ENCODE peak calls at places on chromosomes 7 and 10, in seven cellular contexts. P is H1, R is GM12878, Q is HCT116, S is HepG2, F is SK-N-SH, O is K562. M is an unnamed sample.

GRCh38 chr7:112009081-112009480 is 197.1 kb downstream of the DOCK4 start:
- DNase-seq in P (no peak), R (no peak), Q (no peak), S (peak), F (no peak), O (no peak), M (peak)

GRCh38 chr10:126147866-126148578 is 240.3 kb downstream of the ADAM12 start:
- DNase-seq in P (no peak), R (no peak), Q (no peak), S (no peak), F (no peak), O (no peak), M (no peak)

GRCh38 chr7:148209643-148210042 is 380.9 kb upstream of the C7orf33 start:
- DNase-seq in P (no peak), R (no peak), Q (no peak), S (no peak), F (no peak), O (no peak), M (no peak)

GRCh38 chr7:11212080-11212711 is 238.5 kb downstream of the PHF14 start:
- DNase-seq in P (no peak), R (peak), Q (peak), S (peak), F (peak), O (peak), M (peak)

GRCh38 chr10:58898854-58899573 is 277.4 kb upstream of the PHYHIPL start:
- DNase-seq in P (no peak), R (no peak), Q (no peak), S (no peak), F (no peak), O (no peak), M (no peak)

GRCh38 chr7:142539901-142540300 is 209.4 kb upstream of the PRSS1 start:
- DNase-seq in P (no peak), R (no peak), Q (no peak), S (no peak), F (no peak), O (no peak), M (peak)

GRCh38 chr7:2668401-2668800 is 19.6 kb upstream of the AMZ1 start:
- DNase-seq in P (no peak), R (no peak), Q (no peak), S (no peak), F (no peak), O (no peak), M (no peak)

GRCh38 chr7:47678641-47679380 is 96.9 kb upstream of the TNS3 start:
- DNase-seq in P (no peak), R (no peak), Q (no peak), S (no peak), F (no peak), O (no peak), M (no peak)

GRCh38 chr7:38411404-38411803 is 138.0 kb upstream of the TARP start:
- DNase-seq in P (no peak), R (no peak), Q (peak), S (peak), F (peak), O (peak), M (no peak)

GRCh38 chr7:88184848-88185304 is 35.0 kb downstream of the SRI start:
- DNase-seq in P (no peak), R (peak), Q (no peak), S (no peak), F (no peak), O (peak), M (peak)

GRCh38 chr10:132113766-132114365 is 48.1 kb downstream of the JAKMIP3 start:
- DNase-seq in P (no peak), R (no peak), Q (no peak), S (no peak), F (no peak), O (no peak), M (no peak)

GRCh38 chr7:41699532-41699931 is 3.4 kb downstream of the INHBA start:
- DNase-seq in P (peak), R (no peak), Q (no peak), S (no peak), F (no peak), O (no peak), M (no peak)

GRCh38 chr10:76172020-76172419 is 740.6 kb downstream of the LRMDA start:
- DNase-seq in P (no peak), R (no peak), Q (no peak), S (no peak), F (no peak), O (no peak), M (no peak)

GRCh38 chr7:107179326-107180163 is 10.7 kb downstream of the HBP1 start:
- DNase-seq in P (no peak), R (no peak), Q (peak), S (no peak), F (no peak), O (no peak), M (no peak)

GRCh38 chr10:102358717-102359382 is 36.7 kb upstream of the NFKB2 start:
- DNase-seq in P (no peak), R (no peak), Q (no peak), S (no peak), F (no peak), O (no peak), M (no peak)

GRCh38 chr7:27423290-27423689 is 180.7 kb downstream of the EVX1 start:
- DNase-seq in P (no peak), R (no peak), Q (no peak), S (no peak), F (no peak), O (no peak), M (no peak)

GRCh38 chr10:103745264-103746247 is 109.8 kb downstream of the SH3PXD2A start:
- DNase-seq in P (no peak), R (no peak), Q (peak), S (no peak), F (no peak), O (no peak), M (no peak)

DNA sequence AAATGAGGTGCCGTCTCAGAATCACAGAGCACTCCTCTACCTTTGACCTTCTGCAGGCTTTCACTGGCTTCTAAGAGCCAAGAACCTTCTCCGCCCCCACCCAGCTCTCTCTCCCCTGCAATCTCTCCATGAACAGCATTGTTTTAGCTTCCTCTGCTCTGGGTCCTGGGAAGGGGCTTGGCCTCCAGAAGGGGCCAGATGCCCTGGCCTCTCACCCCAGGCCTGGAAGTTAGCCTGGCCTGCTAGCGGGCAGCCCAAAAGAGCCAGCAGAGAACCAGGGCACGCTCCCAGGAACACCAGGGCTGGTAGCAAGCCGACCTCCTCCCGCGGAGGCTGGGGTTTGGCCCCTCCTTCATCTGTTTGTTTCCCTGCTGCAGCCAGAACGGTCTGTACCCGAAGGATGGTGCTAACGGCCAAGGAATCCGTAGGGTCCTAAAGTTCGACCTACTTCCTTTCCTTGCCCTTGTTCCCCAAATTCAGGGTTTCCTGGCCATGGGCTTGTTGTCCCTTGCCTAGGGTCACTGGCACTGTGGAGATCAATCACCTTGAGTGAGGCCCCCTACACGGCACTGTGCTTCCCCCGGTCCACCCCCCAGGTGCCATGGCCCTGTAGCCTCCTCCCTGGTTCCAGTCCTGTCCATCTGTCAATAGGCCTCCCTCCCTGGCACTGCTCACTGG is 18.7 kb upstream of the DDIT4 start:
- DNase-seq in P (peak), R (no peak), Q (no peak), S (no peak), F (peak), O (peak), M (no peak)
- TF ChIP-seq SIN3A in P (no peak), R (no peak), Q (no peak), S (no peak), F (no peak), O (no peak), M (no peak)

GRCh38 chr10:74593470-74593869 is 232.9 kb upstream of the KAT6B start:
- DNase-seq in P (no peak), R (no peak), Q (no peak), S (no peak), F (no peak), O (no peak), M (peak)
- TF ChIP-seq POLR2AphosphoS5 in P (no peak), R (no peak), Q (no peak), S (no peak), F (no peak), O (no peak), M (no peak)

DNA sequence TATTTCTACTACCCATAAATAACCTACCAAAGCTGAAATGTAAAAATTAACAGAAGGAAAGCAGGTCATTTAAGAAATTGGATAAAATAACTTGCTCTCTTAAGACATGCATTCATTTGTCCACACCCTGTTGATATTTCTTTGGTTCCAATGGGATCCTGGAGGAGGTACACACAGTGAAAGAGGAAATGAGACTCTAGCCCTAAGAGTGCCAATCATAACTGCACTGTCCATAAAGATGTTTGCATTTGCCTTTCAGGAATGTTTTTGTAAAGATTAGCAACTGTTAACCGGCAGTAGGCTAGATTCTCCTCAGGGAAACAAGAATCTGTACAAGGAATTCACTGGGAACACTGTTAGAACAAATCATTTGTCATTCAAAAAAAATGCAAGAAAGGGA is 61.0 kb downstream of the MEOX2 start:
- DNase-seq in P (no peak), R (no peak), Q (no peak), S (no peak), F (no peak), O (no peak), M (peak)
- TF ChIP-seq SIN3A in P (no peak), R (no peak), Q (no peak), S (no peak), F (no peak), O (no peak), M (no peak)

GRCh38 chr10:3069876-3070275 is 2.5 kb downstream of the PFKP start:
- DNase-seq in P (no peak), R (no peak), Q (no peak), S (no peak), F (no peak), O (no peak), M (no peak)

GRCh38 chr10:3068968-3069737 is 1.8 kb downstream of the PFKP start:
- DNase-seq in P (no peak), R (no peak), Q (no peak), S (no peak), F (peak), O (peak), M (no peak)

GRCh38 chr10:3067045-3067858 is at the start of gene PFKP:
- DNase-seq in P (peak), R (no peak), Q (no peak), S (no peak), F (peak), O (peak), M (no peak)

GRCh38 chr10:3067859-3068179 is 471 bp downstream of the PFKP start:
- DNase-seq in P (peak), R (no peak), Q (no peak), S (no peak), F (no peak), O (no peak), M (no peak)

DNA sequence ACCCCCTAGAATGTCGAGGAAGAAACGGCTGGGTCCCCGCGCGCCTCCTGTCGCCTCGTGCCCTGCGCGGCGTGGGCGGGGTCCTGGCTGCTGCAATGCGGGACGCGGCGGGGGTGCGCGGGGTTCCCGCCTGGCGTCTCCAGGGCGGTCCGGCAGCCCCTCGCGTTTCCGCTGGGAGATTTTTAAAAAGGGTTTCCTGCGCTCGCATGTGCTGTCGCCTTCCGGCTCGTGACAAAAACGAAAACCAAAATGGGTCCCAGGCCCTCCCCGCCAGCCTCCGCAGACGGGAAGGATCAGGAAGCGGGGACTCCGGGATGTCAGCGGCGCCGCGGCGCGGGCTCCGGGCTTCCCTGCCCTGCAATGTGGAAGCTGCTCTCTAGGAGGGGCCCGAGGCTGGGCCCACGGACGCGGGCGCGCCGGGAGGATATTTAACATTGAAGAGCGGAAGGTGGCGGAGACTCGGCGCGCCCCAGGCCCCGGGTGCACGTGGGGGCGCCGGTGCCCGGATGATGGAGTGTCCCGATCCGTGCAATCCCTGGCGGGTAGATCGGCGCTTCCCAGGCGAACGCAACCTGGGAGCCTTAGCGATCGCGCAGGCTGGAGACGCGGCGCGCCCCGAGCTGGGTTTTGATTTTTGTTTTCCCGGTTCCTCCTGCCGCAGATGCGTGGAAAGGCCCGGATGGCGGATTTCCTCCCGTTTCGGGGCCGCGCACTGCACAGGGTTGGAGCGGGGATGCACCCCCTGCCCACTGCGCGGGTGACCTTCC is 1.0 kb downstream of the PFKP start:
- DNase-seq in P (peak), R (no peak), Q (no peak), S (no peak), F (peak), O (peak), M (no peak)
- TF ChIP-seq POLR2AphosphoS5 in P (no peak), R (no peak), Q (peak), S (no peak), F (no peak), O (peak), M (no peak)

GRCh38 chr7:150992833-150993302 is 2.1 kb downstream of the NOS3 start:
- DNase-seq in P (peak), R (no peak), Q (no peak), S (peak), F (peak), O (peak), M (no peak)
- TF ChIP-seq SIN3A in P (no peak), R (no peak), Q (no peak), S (no peak), F (no peak), O (no peak), M (no peak)

GRCh38 chr10:127402596-127403409 is 146.3 kb upstream of the NPS start:
- DNase-seq in P (no peak), R (no peak), Q (no peak), S (no peak), F (no peak), O (no peak), M (no peak)
- TF ChIP-seq POLR2AphosphoS5 in P (no peak), R (no peak), Q (no peak), S (no peak), F (no peak), O (no peak), M (no peak)

GRCh38 chr7:7219216-7219615 is 36.9 kb downstream of the C1GALT1 start:
- DNase-seq in P (no peak), R (no peak), Q (no peak), S (peak), F (no peak), O (no peak), M (no peak)
- TF ChIP-seq SIN3A in P (no peak), R (no peak), Q (no peak), S (no peak), F (no peak), O (no peak), M (no peak)

GRCh38 chr10:44388641-44389040 is 3.7 kb upstream of the CXCL12 start:
- DNase-seq in P (no peak), R (no peak), Q (no peak), S (no peak), F (no peak), O (no peak), M (no peak)

GRCh38 chr10:44390585-44391072 is 5.7 kb upstream of the CXCL12 start:
- DNase-seq in P (no peak), R (no peak), Q (no peak), S (peak), F (no peak), O (no peak), M (no peak)

GRCh38 chr10:44387853-44388251 is 3.0 kb upstream of the CXCL12 start:
- DNase-seq in P (peak), R (no peak), Q (no peak), S (no peak), F (no peak), O (no peak), M (no peak)

GRCh38 chr10:44389150-44389549 is 4.3 kb upstream of the CXCL12 start:
- DNase-seq in P (no peak), R (no peak), Q (no peak), S (no peak), F (no peak), O (no peak), M (no peak)

GRCh38 chr10:44389556-44389955 is 4.7 kb upstream of the CXCL12 start:
- DNase-seq in P (no peak), R (no peak), Q (no peak), S (no peak), F (no peak), O (no peak), M (no peak)
- TF ChIP-seq POLR2AphosphoS5 in P (no peak), R (no peak), Q (no peak), S (no peak), F (no peak), O (no peak), M (no peak)

DNA sequence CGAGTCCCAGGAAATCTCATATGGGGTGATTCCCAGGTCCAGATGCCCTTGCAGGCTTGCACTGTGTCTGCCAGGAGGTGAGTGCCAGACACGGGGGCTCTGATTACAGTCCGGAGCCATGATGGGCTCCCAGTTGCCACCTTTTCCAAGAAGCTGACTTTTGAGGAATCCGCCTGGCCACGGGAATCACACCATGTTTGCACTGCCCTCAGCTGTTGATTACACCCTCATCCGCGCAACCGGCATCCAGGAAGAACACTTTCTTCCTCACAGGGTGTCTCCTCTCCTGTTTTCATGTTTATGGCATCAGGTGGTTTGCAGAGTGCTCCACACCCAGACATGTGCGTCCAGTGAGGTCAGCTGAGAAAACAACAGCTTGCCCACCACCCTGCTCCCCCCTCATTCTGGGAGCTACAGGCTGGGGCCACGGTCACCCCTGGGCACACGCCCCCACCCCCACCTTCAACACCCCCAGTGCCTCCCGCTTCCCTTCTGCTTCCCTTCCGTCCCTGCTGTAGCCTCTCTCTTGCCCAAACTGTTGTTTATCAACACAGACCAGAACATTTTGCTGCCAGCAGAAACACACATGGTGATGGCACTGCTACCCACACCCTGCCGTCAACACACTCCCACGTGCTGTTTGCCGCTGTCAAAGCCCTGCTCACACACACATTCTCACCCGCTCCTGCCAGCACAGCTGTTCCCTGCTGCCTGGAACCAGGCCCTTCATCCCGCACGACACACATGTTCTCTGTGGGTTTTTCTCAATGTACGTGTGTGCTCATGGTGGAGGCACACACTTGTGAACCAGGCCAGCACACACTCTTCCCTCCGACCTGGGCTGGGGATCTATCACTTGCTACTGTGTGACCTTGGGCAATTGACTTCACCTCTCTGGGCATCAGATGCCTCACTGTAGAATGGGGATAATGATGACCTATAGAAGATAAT is 35.8 kb downstream of the DDIT4 start:
- DNase-seq in P (no peak), R (no peak), Q (no peak), S (no peak), F (no peak), O (no peak), M (no peak)
- TF ChIP-seq SIN3A in P (no peak), R (no peak), Q (no peak), S (no peak), F (no peak), O (peak), M (no peak)

GRCh38 chr10:122126763-122127659 is 138.0 kb downstream of the TACC2 start:
- DNase-seq in P (no peak), R (no peak), Q (peak), S (peak), F (no peak), O (no peak), M (no peak)
- TF ChIP-seq POLR2AphosphoS5 in P (peak), R (no peak), Q (no peak), S (no peak), F (peak), O (no peak), M (peak)

M was measured in Panc1.